ENCODE peak calls at places on chromosomes 5 and 9, in five cellular contexts. J is endothelial cell of umbilical vein, N is fibroblast of lung, S is IMR-90, Q is GM23248. I is an unnamed sample. For H4K20me1, the result is how much of the 10 kb centered on the place peaks cover.

GRCh38 chr9:108889649-108890067 is 27.6 kb downstream of the ACTL7A start:
- DNase-seq in J (peak), N (peak), S (peak), Q (peak), I (peak)

GRCh38 chr5:150945501-150945900 is 40.7 kb upstream of the ZNF300 start:
- DNase-seq in J (no peak), N (peak), S (peak), Q (peak), I (no peak)

GRCh38 chr5:135400866-135401265 is 1.8 kb upstream of the MACROH2A1 start:
- DNase-seq in J (no peak), N (no peak), S (no peak), Q (no peak), I (peak)

GRCh38 chr5:93899026-93899600 is 157.7 kb upstream of the POU5F2 start:
- DNase-seq in J (peak), N (no peak), S (no peak), Q (peak), I (peak)

GRCh38 chr5:39167141-39167972 is 52.0 kb downstream of the FYB1 start:
- DNase-seq in J (peak), N (peak), S (peak), Q (peak), I (no peak)

GRCh38 chr5:43182421-43182820 is 9.6 kb upstream of the NIM1K start:
- DNase-seq in J (no peak), N (no peak), S (no peak), Q (no peak), I (no peak)

GRCh38 chr5:56328753-56329560 is 95.8 kb upstream of the ANKRD55 start:
- DNase-seq in J (peak), N (peak), S (peak), Q (peak), I (peak)

GRCh38 chr5:102049517-102049916 is 246.6 kb downstream of the SLCO4C1 start:
- DNase-seq in J (no peak), N (no peak), S (no peak), Q (no peak), I (no peak)

GRCh38 chr9:36716496-36716895 is 143.8 kb downstream of the MELK start:
- DNase-seq in J (no peak), N (peak), S (peak), Q (no peak), I (no peak)

GRCh38 chr9:18438300-18438925 is 35.5 kb upstream of the ADAMTSL1 start:
- DNase-seq in J (peak), N (peak), S (peak), Q (peak), I (peak)

GRCh38 chr9:127972316-127972871 is 8.4 kb downstream of the EEIG1 start:
- DNase-seq in J (no peak), N (no peak), S (no peak), Q (no peak), I (no peak)

GRCh38 chr5:9245071-9245470 is 300.8 kb downstream of the SEMA5A start:
- DNase-seq in J (no peak), N (peak), S (no peak), Q (peak), I (no peak)

GRCh38 chr9:124840300-124840833 is 12.9 kb upstream of the WDR38 start:
- DNase-seq in J (no peak), N (no peak), S (no peak), Q (peak), I (peak)

DNA sequence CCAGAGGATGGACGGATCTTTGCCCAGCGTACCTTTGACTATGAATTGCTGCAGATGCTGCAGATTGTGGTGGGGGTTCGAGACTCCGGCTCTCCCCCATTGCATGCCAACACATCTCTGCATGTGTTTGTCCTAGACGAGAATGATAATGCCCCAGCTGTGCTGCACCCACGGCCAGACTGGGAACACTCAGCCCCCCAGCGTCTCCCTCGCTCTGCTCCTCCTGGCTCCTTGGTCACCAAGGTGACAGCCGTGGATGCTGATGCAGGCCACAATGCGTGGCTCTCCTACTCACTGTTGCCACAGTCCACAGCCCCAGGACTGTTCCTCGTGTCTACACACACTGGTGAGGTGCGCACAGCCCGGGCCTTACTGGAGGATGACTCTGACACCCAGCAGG is 1.9 kb downstream of the PCDHGC5 start:
- DNase-seq in J (no peak), N (no peak), S (no peak), Q (no peak), I (no peak)
- H4K20me1 ChIP-seq in J (under half), N (under half), S (half or more), Q (under half), I (under half)

GRCh38 chr5:14235872-14236271 is 92.7 kb downstream of the TRIO start:
- DNase-seq in J (no peak), N (no peak), S (no peak), Q (peak), I (no peak)
- H4K20me1 ChIP-seq in J (under half), N (under half), S (half or more), Q (under half), I (under half)

GRCh38 chr9:136443687-136444086 is 4.0 kb upstream of the INPP5E start:
- DNase-seq in J (no peak), N (no peak), S (no peak), Q (no peak), I (no peak)

GRCh38 chr9:136441681-136442245 is 2.1 kb upstream of the INPP5E start:
- DNase-seq in J (no peak), N (no peak), S (no peak), Q (no peak), I (no peak)

GRCh38 chr9:136444102-136444501 is 4.5 kb upstream of the INPP5E start:
- DNase-seq in J (no peak), N (no peak), S (no peak), Q (no peak), I (no peak)

GRCh38 chr9:136442330-136442729 is 2.7 kb upstream of the INPP5E start:
- DNase-seq in J (no peak), N (no peak), S (no peak), Q (no peak), I (no peak)

DNA sequence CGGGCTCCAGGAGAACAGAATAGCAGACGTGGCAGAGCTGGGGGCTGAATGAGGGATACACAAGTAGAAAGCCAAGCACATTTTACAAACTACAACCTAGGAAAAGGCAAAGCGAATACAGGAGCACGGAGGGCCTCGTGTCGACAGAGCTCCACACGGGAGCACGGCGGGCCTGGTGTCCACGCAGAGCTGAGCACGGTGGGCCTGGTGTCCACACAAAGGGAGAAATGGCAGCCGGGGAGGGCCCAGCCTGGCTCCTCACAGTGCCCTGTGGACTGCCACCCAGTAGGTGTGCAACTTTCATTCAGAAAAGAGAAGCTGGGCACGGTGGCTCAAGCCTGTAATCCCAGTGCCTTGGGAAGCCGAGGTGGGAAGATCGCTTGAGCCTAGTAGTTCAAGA is 3.4 kb upstream of the INPP5E start:
- DNase-seq in J (no peak), N (no peak), S (no peak), Q (no peak), I (no peak)
- H4K20me1 ChIP-seq in J (under half), N (under half), S (under half), Q (under half), I (under half)

GRCh38 chr9:92740446-92740961 is 24.1 kb downstream of the BICD2 start:
- DNase-seq in J (no peak), N (no peak), S (no peak), Q (no peak), I (no peak)

GRCh38 chr9:92738661-92739081 is 26.0 kb downstream of the BICD2 start:
- DNase-seq in J (no peak), N (peak), S (no peak), Q (peak), I (no peak)

GRCh38 chr9:92740015-92740408 is 24.6 kb downstream of the BICD2 start:
- DNase-seq in J (peak), N (peak), S (peak), Q (peak), I (no peak)

GRCh38 chr9:92739346-92740014 is 25.2 kb downstream of the BICD2 start:
- DNase-seq in J (no peak), N (no peak), S (no peak), Q (no peak), I (no peak)

DNA sequence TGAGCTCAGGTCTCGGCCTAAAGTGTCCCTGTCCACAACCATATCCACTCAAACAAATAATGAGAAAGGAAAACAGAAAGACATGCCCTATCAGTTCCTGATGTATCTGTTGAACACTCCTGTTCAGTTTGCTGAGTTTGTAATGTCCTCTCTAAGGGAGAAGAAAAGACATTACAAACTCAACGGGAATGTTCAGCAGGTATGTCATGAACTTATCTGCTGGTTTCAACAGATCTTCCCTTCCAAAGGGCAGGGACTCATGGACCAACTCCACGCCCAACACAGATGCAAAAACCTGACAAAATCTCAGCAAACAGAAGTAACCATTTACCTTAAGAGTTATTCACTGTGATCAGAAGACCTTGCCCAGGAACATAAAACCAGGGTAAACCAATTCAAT is 23.7 kb downstream of the BICD2 start:
- DNase-seq in J (no peak), N (no peak), S (no peak), Q (no peak), I (no peak)
- H4K20me1 ChIP-seq in J (under half), N (under half), S (half or more), Q (under half), I (under half)

DNA sequence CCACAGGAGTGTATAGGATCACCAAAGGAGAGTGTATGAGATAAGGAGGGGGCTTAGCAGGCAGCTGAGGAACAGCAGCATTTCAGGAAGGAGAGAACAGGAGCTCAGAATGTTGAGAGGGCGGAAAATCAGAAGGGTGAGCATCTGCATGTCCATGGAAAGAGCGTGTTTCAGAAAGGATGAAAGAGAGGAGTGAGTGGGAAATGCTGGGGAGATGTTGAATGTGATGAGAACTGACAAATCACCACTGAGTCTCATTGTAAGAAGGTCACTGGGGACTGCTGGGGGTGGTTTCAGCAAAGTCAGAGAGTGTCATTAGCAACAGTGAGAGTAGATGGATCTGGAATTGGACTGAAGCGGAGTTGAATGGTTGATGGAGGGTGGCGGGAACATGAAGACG is 65.8 kb downstream of the ANKRD33B start:
- DNase-seq in J (no peak), N (no peak), S (no peak), Q (no peak), I (no peak)
- H4K20me1 ChIP-seq in J (under half), N (under half), S (under half), Q (under half), I (under half)

GRCh38 chr9:134327671-134328231 is 1.5 kb downstream of the RXRA start:
- DNase-seq in J (no peak), N (no peak), S (no peak), Q (peak), I (no peak)
- H4K20me1 ChIP-seq in J (under half), N (under half), S (half or more), Q (under half), I (under half)

GRCh38 chr5:141484499-141485304 is at the start of gene PCDHGC4:
- DNase-seq in J (peak), N (peak), S (no peak), Q (peak), I (peak)

GRCh38 chr5:141485305-141486055 is 650 bp downstream of the PCDHGC4 start:
- DNase-seq in J (no peak), N (no peak), S (no peak), Q (peak), I (no peak)

GRCh38 chr5:141483842-141484241 is 988 bp upstream of the PCDHGC4 start:
- DNase-seq in J (no peak), N (no peak), S (no peak), Q (no peak), I (peak)

GRCh38 chr5:141487131-141487530 is 1.8 kb upstream of the PCDHGC5 start:
- DNase-seq in J (no peak), N (no peak), S (no peak), Q (no peak), I (no peak)

DNA sequence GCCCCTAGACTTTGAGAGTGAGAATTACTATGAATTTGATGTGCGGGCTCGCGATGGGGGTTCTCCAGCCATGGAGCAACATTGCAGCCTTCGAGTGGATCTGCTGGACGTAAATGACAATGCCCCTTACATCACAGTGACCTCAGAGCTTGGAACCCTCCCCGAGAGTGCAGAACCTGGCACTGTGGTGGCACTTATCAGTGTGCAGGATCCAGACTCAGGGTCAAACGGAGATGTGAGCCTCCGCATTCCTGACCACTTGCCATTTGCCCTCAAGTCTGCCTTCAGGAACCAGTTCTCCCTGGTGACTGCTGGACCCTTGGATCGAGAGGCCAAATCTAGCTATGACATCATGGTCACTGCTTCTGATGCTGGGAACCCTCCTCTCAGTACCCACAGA is 1.3 kb downstream of the PCDHGC4 start:
- DNase-seq in J (no peak), N (no peak), S (no peak), Q (no peak), I (no peak)
- H4K20me1 ChIP-seq in J (under half), N (under half), S (half or more), Q (under half), I (under half)

GRCh38 chr9:130181645-130182044 is 9.4 kb downstream of the NCS1 start:
- DNase-seq in J (no peak), N (no peak), S (no peak), Q (no peak), I (no peak)
- H4K20me1 ChIP-seq in J (under half), N (under half), S (half or more), Q (under half), I (under half)

I was measured in GM23338.